ENCODE peak calls at places on chromosomes 5 and 9, in five cellular contexts. D is IMR-90, F is neuronal stem cell, E is H1, G is mesenchymal stem cell. U is an unnamed sample.

GRCh38 chr5:125560476-125561225 is 814.2 kb upstream of the ZNF608 start:
- DNase-seq in F (no peak), G (peak; percentile 28), D (peak; percentile 27), E (no peak), U (peak; percentile 84)

GRCh38 chr9:19229725-19230355 is 653 bp upstream of the DENND4C start:
- DNase-seq in E (peak; percentile 90), D (no peak), G (peak; percentile 68), F (no peak), U (peak; percentile 86)

GRCh38 chr9:5915438-5915837 is 24.7 kb downstream of the MLANA start:
- DNase-seq in F (no peak), G (no peak), E (no peak), D (no peak), U (no peak)

GRCh38 chr9:37036237-37037136 is 2.4 kb upstream of the PAX5 start:
- DNase-seq in F (no peak), G (peak; percentile 57), D (peak; percentile 12), E (peak; percentile 73), U (peak; percentile 33)

GRCh38 chr5:37722236-37723146 is 117.3 kb downstream of the GDNF start:
- DNase-seq in F (peak; percentile 20), E (no peak), D (peak; percentile 96), G (peak; percentile 95), U (peak; percentile 60)

GRCh38 chr9:19306568-19306967 is 73.5 kb downstream of the RPS6 start:
- DNase-seq in E (no peak), F (no peak), D (no peak), G (peak; percentile 6), U (no peak)

GRCh38 chr5:126119894-126120442 is 303.2 kb upstream of the GRAMD2B start:
- DNase-seq in G (peak; percentile 28), D (no peak), E (no peak), F (no peak), U (no peak)

GRCh38 chr9:82593436-82593835 is 469.5 kb downstream of the RASEF start:
- DNase-seq in G (no peak), E (no peak), D (no peak), F (no peak), U (no peak)

DNA sequence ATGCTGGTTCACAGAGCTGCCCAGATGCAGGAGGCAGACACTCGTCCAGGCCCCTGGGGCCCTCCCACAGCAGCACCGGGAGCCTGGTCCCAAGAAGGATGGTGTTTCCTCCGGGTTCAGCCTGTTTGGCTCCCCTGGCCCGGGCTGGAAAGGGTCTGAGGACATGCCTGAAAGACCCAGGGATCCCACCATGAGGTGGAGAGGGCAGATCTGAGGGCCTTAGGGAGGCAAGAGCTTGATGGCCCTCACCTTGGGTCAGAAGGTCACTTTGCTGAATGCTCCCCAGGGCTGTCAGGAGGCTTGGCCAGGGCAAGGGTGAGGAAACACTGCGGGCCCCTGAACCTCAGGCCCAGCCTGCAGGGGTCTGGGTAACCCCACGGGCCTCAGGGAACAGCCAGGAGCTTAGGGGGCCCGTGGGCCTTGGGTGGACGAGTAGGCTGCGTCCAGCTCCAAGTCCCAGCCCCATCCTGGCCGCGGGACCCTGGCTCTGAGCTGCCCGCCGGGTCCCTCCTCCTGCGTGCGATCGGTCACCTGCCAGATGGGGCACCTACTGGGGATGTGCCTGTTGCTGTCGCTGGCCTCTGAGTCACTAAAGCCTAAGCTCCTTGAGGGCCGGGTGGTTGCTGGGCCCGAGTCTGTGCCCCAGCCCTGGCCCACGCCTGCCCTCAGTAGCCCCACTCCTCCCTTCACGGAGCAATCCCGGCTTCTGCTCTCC is 106.2 kb downstream of the ZNF354C start:
- DNase-seq in F (no peak), G (no peak), D (no peak), E (no peak), U (no peak)
- H3K4me3 ChIP-seq in F (no peak overlapping the region), G (peak overlapping the region; percentile 60), D (no peak overlapping the region), E (no peak overlapping the region), U (no peak overlapping the region)

DNA sequence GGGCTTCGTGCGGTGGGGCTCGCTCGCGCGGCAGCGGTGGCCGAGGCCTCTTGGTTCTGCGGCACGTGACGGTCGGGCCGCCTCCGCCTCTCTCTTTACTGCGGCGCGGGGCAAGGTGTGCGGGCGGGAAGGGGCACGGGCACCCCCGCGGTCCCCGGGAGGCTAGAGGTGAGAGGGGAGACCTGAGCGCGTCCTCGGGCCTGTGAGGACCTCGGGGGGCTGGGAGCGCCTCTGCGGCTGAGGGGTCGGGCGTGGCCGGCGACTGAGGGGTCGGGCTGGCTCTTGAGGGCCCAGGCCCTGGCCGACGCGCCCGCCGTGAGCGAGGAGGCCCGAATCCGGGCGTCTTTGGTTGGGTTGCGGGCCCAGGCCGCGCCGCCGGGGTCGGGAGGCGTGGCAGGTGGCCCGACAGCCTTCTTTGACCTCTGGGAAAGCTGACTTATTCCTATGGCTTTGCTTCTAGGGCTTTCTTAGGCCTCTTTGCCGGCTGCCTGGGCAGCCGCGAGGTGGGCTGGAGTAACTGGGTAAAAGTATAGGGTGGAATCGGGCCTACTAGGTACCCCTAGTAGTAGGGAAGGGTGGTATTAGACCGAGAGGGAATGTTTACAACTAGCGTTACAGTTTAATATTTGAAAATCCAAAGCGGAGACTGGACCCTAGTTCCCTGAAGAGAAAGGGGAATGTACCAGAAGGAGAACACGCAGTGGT is at the start of gene CANX:
- DNase-seq in D (no peak), F (no peak), E (no peak), G (no peak), U (peak; percentile 52)
- H4K91ac ChIP-seq in D (peak within 1 kb of the TSS; percentile 85), F (peak within 1 kb of the TSS; percentile 46), E (peak within 1 kb of the TSS; percentile 97), G (peak within 1 kb of the TSS; percentile 98), U (peak within 1 kb of the TSS; percentile 100)

DNA sequence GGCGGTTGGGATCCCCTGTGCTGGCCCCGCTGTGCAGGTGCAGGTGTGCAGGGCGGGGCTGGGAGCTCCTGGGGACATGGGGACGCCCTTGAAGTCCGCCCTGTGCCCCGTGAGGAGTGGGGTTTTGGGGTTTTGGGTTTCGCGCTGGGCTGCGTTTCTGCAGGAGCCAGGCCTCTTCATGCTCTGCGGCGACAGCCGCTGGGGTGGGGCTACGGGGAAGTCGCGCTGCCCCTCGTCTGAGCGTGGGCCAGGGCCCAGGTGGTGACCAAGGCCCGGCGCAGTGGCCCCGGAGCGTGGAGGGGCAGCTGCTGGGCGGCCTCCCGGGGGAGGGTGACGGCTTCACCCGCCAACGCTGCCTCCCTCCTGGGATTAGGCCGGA is 47.8 kb upstream of the IRX4 start:
- DNase-seq in D (no peak), F (no peak), E (no peak), G (no peak), U (peak; percentile 12)
- H3K4me3 ChIP-seq in D (no peak overlapping the region), F (peak overlapping the region; percentile 81), E (peak overlapping the region; percentile 48), G (peak overlapping the region; percentile 73), U (peak overlapping the region; percentile 38)

DNA sequence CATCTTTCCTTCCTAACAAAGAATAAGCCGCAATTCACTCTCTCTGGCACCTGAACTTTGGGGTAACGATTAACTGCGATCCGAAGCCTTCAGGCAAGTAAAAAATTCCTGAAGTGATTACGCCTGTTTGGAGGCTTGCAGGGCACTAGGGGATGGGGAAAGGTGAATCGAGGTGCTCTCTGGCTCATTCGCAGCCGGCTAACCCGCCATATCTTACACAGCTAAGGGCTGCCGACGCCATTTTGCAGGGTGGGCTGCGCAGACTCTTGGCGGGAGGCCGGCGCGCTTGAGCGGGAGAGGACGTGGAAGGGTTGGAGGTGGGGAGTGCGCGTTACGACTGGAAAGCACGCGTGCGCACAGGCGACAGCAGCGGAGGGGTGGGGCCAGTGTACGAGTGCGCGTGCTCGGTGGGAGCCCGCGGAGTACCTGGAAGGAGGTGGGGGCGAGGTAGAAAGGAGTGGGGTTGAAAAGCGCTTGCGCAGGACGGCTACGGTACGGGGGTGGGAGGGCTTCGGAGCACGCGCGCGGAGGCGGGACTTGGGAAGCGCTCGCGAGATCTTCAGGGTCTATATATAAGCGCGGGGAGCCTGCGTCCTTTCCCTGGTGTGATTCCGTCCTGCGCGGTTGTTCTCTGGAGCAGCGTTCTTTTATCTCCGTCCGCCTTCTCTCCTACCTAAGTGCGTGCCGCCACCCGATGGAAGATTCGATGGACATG is at the start of gene NPM1:
- DNase-seq in F (peak; percentile 97), D (peak; percentile 98), G (peak; percentile 98), E (peak; percentile 95), U (peak; percentile 98)
- H4K91ac ChIP-seq in F (no peak within 1 kb of the TSS), D (peak within 1 kb of the TSS; percentile 96), G (peak within 1 kb of the TSS; percentile 57), E (peak within 1 kb of the TSS; percentile 98), U (peak within 1 kb of the TSS; percentile 82)

GRCh38 chr5:51382759-51383493 is at the start of gene ISL1:
- DNase-seq in E (peak; percentile 88), F (peak; percentile 91), D (peak; percentile 55), G (peak; percentile 96), U (peak; percentile 74)

GRCh38 chr5:51384281-51384840 is 1.1 kb downstream of the ISL1 start:
- DNase-seq in G (peak; percentile 50), D (no peak), E (no peak), F (peak; percentile 6), U (peak; percentile 37)

GRCh38 chr5:51382508-51382758 is 815 bp upstream of the ISL1 start:
- DNase-seq in E (no peak), G (no peak), D (no peak), F (peak; percentile 35), U (no peak)

GRCh38 chr5:51385214-51385613 is 2.0 kb downstream of the ISL1 start:
- DNase-seq in E (no peak), F (no peak), G (no peak), D (no peak), U (no peak)

DNA sequence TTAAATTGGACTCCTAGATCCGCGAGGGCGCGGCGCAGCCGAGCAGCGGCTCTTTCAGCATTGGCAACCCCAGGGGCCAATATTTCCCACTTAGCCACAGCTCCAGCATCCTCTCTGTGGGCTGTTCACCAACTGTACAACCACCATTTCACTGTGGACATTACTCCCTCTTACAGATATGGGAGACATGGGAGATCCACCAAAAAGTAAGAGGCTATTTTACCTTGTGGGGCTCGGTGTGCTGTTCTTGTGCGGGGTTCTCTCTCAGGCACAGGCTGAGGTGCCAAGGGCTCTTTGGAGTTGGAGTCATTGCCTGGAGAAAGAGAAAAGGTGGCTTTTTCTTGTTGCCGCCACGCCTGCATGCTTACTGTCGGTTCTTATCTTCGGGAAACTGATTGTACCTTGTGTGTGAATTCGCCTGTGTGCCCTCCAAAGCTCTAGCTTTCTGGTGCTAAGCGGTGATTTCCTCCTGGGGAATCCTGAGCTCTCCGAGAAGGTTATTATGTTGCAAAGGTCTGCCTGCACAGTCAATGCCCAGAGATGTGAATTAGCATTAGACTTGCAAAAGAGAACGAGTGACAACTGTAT is 340 bp downstream of the ISL1 start:
- DNase-seq in G (peak; percentile 67), D (no peak), F (peak; percentile 30), E (no peak), U (peak; percentile 41)
- H3K4me3 ChIP-seq in G (peak overlapping the region; percentile 72), D (peak overlapping the region; percentile 32), F (peak overlapping the region; percentile 67), E (peak overlapping the region; percentile 60), U (peak overlapping the region; percentile 96)

GRCh38 chr5:151771259-151772028 is at the start of gene G3BP1:
- DNase-seq in D (peak; percentile 100), E (peak; percentile 98), F (peak; percentile 100), G (peak; percentile 100), U (peak; percentile 100)
- H4K91ac ChIP-seq in D (peak within 1 kb of the TSS; percentile 82), E (peak within 1 kb of the TSS; percentile 97), F (peak within 1 kb of the TSS; percentile 91), G (peak within 1 kb of the TSS; percentile 99), U (peak within 1 kb of the TSS; percentile 99)

GRCh38 chr5:123546657-123547056 is 34.7 kb downstream of the CSNK1G3 start:
- DNase-seq in E (no peak), D (peak; percentile 17), F (no peak), G (no peak), U (no peak)

GRCh38 chr5:123543438-123543837 is 31.5 kb downstream of the CSNK1G3 start:
- DNase-seq in D (no peak), E (no peak), F (no peak), G (no peak), U (no peak)

GRCh38 chr5:123554601-123555000 is 42.6 kb downstream of the CSNK1G3 start:
- DNase-seq in F (no peak), G (no peak), E (no peak), D (no peak), U (no peak)

GRCh38 chr5:123545506-123545905 is 33.5 kb downstream of the CSNK1G3 start:
- DNase-seq in D (no peak), E (no peak), G (peak; percentile 33), F (no peak), U (peak; percentile 52)

GRCh38 chr5:123549256-123549904 is 37.4 kb downstream of the CSNK1G3 start:
- DNase-seq in E (no peak), D (no peak), G (no peak), F (no peak), U (no peak)
- H3K4me3 ChIP-seq in E (no peak overlapping the region), D (no peak overlapping the region), G (no peak overlapping the region), F (no peak overlapping the region), U (no peak overlapping the region)

U was measured in trophoblast cell.